ENCODE peak calls at places on chromosome 18, in seven cellular contexts. T is IMR-90, V is H9, S is neuronal stem cell, A is mesendoderm, Q is H1, N is mesenchymal stem cell. R is an unnamed sample. For H3K27me3, the result is how much of the 10 kb centered on the place peaks cover.

GRCh38 chr18:13530879-13531387 is 195.4 kb downstream of the FAM210A start:
- DNase-seq in Q (no peak), T (peak), N (no peak), S (peak), A (peak), V (peak), R (peak)

GRCh38 chr18:68925268-68925667 is 127.4 kb downstream of the CCDC102B start:
- DNase-seq in T (no peak), N (peak), Q (no peak), V (no peak), S (peak), A (peak), R (no peak)

GRCh38 chr18:34985963-34986362 is 55.2 kb upstream of the MAPRE2 start:
- DNase-seq in S (no peak), A (no peak), Q (no peak), V (no peak), N (no peak), T (no peak), R (no peak)

GRCh38 chr18:69162649-69163048 is 238.0 kb upstream of the DOK6 start:
- DNase-seq in S (no peak), Q (no peak), T (no peak), A (no peak), N (no peak), V (no peak), R (no peak)

GRCh38 chr18:3451989-3452749 is 2.2 kb downstream of the TGIF1 start:
- DNase-seq in N (peak), V (no peak), Q (peak), A (peak), S (peak), T (peak), R (peak)

GRCh38 chr18:6821346-6821745 is 91.8 kb downstream of the ARHGAP28 start:
- DNase-seq in N (no peak), A (no peak), Q (no peak), V (no peak), T (no peak), S (no peak), R (no peak)

GRCh38 chr18:56709463-56709862 is 58.3 kb downstream of the WDR7 start:
- DNase-seq in V (no peak), N (peak), Q (no peak), A (peak), T (peak), S (no peak), R (peak)

GRCh38 chr18:78686976-78687685 is 292.5 kb upstream of the SALL3 start:
- DNase-seq in V (no peak), T (no peak), A (no peak), N (no peak), S (no peak), Q (no peak), R (no peak)

GRCh38 chr18:3175195-3175758 is 44.5 kb downstream of the MYOM1 start:
- DNase-seq in A (no peak), Q (no peak), N (peak), S (no peak), V (no peak), T (peak), R (no peak)

GRCh38 chr18:28134774-28135173 is 42.2 kb downstream of the CDH2 start:
- DNase-seq in V (no peak), S (no peak), N (no peak), T (no peak), A (no peak), Q (no peak), R (no peak)

GRCh38 chr18:45107425-45107824 is 426.7 kb downstream of the SETBP1 start:
- DNase-seq in V (no peak), T (peak), N (no peak), S (no peak), Q (no peak), A (no peak), R (peak)

GRCh38 chr18:72675394-72675793 is 131.3 kb upstream of the CBLN2 start:
- DNase-seq in A (peak), T (no peak), Q (no peak), N (no peak), V (peak), S (no peak), R (peak)

GRCh38 chr18:79523738-79524180 is 128.0 kb downstream of the NFATC1 start:
- DNase-seq in Q (no peak), V (no peak), N (no peak), A (no peak), T (no peak), S (no peak), R (no peak)

GRCh38 chr18:34867520-34867919 is 157.4 kb downstream of the DTNA start:
- DNase-seq in V (peak), Q (peak), N (peak), S (no peak), A (peak), T (no peak), R (no peak)

GRCh38 chr18:21463718-21464117 is 136.8 kb downstream of the ESCO1 start:
- DNase-seq in Q (no peak), S (no peak), T (no peak), V (no peak), A (no peak), N (no peak), R (no peak)

GRCh38 chr18:48104703-48105102 is 174.2 kb upstream of the SMAD2 start:
- DNase-seq in A (no peak), N (no peak), Q (no peak), T (no peak), S (no peak), V (no peak), R (no peak)

GRCh38 chr18:49456794-49457193 is 3.7 kb downstream of the DYM start:
- DNase-seq in Q (no peak), S (no peak), A (peak), T (peak), N (peak), V (no peak), R (no peak)

GRCh38 chr18:73150199-73150598 is 282.4 kb upstream of the NETO1 start:
- DNase-seq in T (no peak), V (no peak), N (no peak), S (no peak), A (peak), Q (no peak), R (no peak)

GRCh38 chr18:68520406-68521075 is 194.4 kb downstream of the TMX3 start:
- DNase-seq in S (no peak), V (no peak), Q (no peak), N (peak), A (no peak), T (peak), R (no peak)

GRCh38 chr18:10453885-10454772 is at the start of gene APCDD1:
- DNase-seq in V (peak), Q (peak), T (no peak), N (peak), S (peak), A (peak), R (peak)

GRCh38 chr18:10453261-10453884 is 1.1 kb upstream of the APCDD1 start:
- DNase-seq in N (no peak), Q (peak), T (no peak), S (no peak), A (no peak), V (no peak), R (peak)

GRCh38 chr18:10456718-10457499 is 2.5 kb downstream of the APCDD1 start:
- DNase-seq in A (no peak), S (no peak), N (no peak), Q (no peak), V (no peak), T (no peak), R (no peak)

GRCh38 chr18:10455726-10456453 is 1.5 kb downstream of the APCDD1 start:
- DNase-seq in V (peak), S (no peak), Q (no peak), T (no peak), A (peak), N (no peak), R (no peak)

GRCh38 chr18:10454800-10455550 is 540 bp downstream of the APCDD1 start:
- DNase-seq in V (peak), S (peak), A (peak), T (peak), Q (peak), N (peak), R (peak)
- H3K27me3 ChIP-seq in V (under half), S (under half), A (under half), T (under half), Q (under half), N (half or more), R (under half)

GRCh38 chr18:46756172-46756558 is 688 bp downstream of the ST8SIA5 start:
- DNase-seq in V (no peak), A (peak), S (peak), Q (no peak), N (peak), T (no peak), R (no peak)
- H3K4me2 ChIP-seq in V (peak), A (peak), S (peak), Q (peak), N (peak), T (no peak), R (peak)

DNA sequence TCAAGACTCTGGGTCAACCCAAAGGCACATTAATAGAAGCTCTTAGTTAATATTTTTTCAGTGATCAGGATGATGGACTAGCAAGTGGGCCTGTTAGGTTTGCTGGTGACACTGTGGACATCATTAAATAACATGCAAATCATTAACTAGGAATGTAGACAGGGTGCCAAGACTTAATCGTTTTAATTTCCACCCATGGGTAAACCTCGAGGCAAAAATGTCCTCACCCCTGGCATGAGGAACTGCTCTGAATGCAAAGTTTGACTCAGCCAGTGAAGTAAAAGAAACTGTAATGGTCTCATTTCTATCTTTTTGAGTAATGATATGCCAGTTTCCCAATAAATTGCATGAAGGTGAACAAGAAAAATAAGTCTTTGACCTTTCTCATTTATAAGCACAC is 152.6 kb upstream of the MEX3C start:
- DNase-seq in A (no peak), Q (no peak), T (no peak), N (no peak), V (no peak), S (no peak), R (no peak)
- H3K23ac ChIP-seq in A (no peak), Q (no peak), T (no peak), N (no peak), V (no peak), S (no peak), R (no peak)

GRCh38 chr18:37539236-37539635 is 26.4 kb downstream of the CELF4 start:
- DNase-seq in V (no peak), N (no peak), T (no peak), S (no peak), A (peak), Q (no peak), R (no peak)
- H3K27me3 ChIP-seq in V (under half), N (half or more), T (under half), S (under half), A (under half), Q (under half), R (under half)

DNA sequence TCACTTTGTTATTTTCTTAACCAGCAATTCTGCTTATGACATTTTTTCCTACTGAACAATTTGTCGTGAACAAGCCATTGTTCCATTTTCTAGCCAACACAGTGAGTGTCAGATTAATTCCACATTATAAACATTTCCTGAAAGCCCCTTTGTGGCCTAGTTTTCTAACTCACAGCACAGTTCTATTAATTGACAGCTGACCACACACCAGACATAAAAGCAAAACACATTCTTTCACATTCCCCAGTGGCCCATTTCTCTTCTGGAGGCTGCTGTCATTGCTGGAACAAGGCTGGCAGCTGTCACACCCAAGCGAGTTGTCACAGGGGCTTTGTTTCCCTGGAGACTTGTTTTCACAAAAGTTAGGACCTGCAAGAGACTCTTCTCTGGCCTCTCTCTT is 50.7 kb downstream of the RNF152 start:
- DNase-seq in N (no peak), V (no peak), S (peak), T (no peak), Q (no peak), A (no peak), R (no peak)
- H3K4me2 ChIP-seq in N (no peak), V (no peak), S (no peak), T (no peak), Q (no peak), A (no peak), R (no peak)